ENCODE peak calls at places on chromosomes 7 and 10, in eight cellular contexts. S, X, U, I, Y, F, H and E are unnamed samples.

GRCh38 chr10:104072786-104073185 is 12.9 kb downstream of the COL17A1 start:
- DNase-seq in S (no peak), Y (no peak), U (peak; percentile 7), X (no peak), H (no peak), I (no peak), F (no peak), E (no peak)

GRCh38 chr7:91759205-91759863 is 121.2 kb downstream of the MTERF1 start:
- DNase-seq in I (no peak), F (no peak), Y (no peak), H (peak; percentile 93), S (peak; percentile 23), X (peak; percentile 21), U (peak; percentile 38), E (peak; percentile 71)

GRCh38 chr7:20642171-20642570 is 26.7 kb downstream of the ABCB5 start:
- DNase-seq in U (peak; percentile 29), F (no peak), S (no peak), X (no peak), H (no peak), Y (no peak), I (no peak), E (peak; percentile 21)

GRCh38 chr7:44155191-44156185 is 14.4 kb upstream of the MYL7 start:
- DNase-seq in H (no peak), S (no peak), X (no peak), I (no peak), U (no peak), F (no peak), Y (peak; percentile 94), E (no peak)

GRCh38 chr10:130495891-130496642 is 359.9 kb downstream of the GLRX3 start:
- DNase-seq in U (no peak), S (no peak), Y (no peak), H (no peak), I (peak; percentile 47), X (no peak), F (no peak), E (no peak)

GRCh38 chr10:57964371-57964770 is 303.3 kb downstream of the IPMK start:
- DNase-seq in H (no peak), U (peak; percentile 95), I (no peak), Y (peak; percentile 11), F (no peak), X (no peak), S (peak; percentile 21), E (peak; percentile 82)

GRCh38 chr7:46955526-46955925 is 626.4 kb downstream of the TNS3 start:
- DNase-seq in H (no peak), S (no peak), F (no peak), X (no peak), I (no peak), U (no peak), Y (no peak), E (no peak)

GRCh38 chr7:12802070-12802469 is 114.6 kb downstream of the ARL4A start:
- DNase-seq in Y (no peak), S (no peak), I (no peak), U (peak; percentile 1), X (no peak), F (no peak), H (peak; percentile 53), E (no peak)

GRCh38 chr10:24957624-24958435 is 5.4 kb upstream of the PRTFDC1 start:
- DNase-seq in H (no peak), Y (no peak), S (no peak), I (no peak), U (peak; percentile 94), F (no peak), X (no peak), E (peak; percentile 94)

GRCh38 chr7:130903358-130903974 is 169.5 kb upstream of the KLF14 start:
- DNase-seq in F (no peak), H (no peak), X (no peak), S (no peak), U (peak; percentile 96), Y (no peak), I (no peak), E (peak; percentile 98)

GRCh38 chr7:23062452-23062851 is 43.1 kb upstream of the KLHL7 start:
- DNase-seq in X (no peak), Y (no peak), H (no peak), U (peak; percentile 90), F (no peak), I (no peak), S (no peak), E (peak; percentile 27)

GRCh38 chr10:104128214-104128613 is 6.2 kb downstream of the SFR1 start:
- DNase-seq in F (no peak), I (no peak), S (no peak), U (peak; percentile 30), X (no peak), H (no peak), Y (no peak), E (no peak)